ENCODE peak calls at places on chromosome 17, in eight cellular contexts. V is RWPE1; T is hypothalamus; P is Calu3; S is CD8-positive, alpha-beta memory T cell; W is hepatic stellate cell; L is GM10248; J is brain microvascular endothelial cell. K is an unnamed sample.

GRCh38 chr17:32495347-32496253 is 8.8 kb downstream of the CDK5R1 start:
- DNase-seq in L (no peak), T (peak), J (no peak), P (no peak), V (no peak), W (peak), S (no peak), K (no peak)

GRCh38 chr17:58153046-58153445 is 4.9 kb downstream of the OR4D1 start:
- DNase-seq in J (no peak), S (peak), L (no peak), T (no peak), W (no peak), V (no peak), P (no peak), K (peak)

GRCh38 chr17:78562734-78563133 is 14.5 kb downstream of the DNAH17 start:
- DNase-seq in L (no peak), P (no peak), W (no peak), T (no peak), S (no peak), J (no peak), V (no peak), K (no peak)

GRCh38 chr17:41917192-41917591 is 1.6 kb downstream of the ACLY start:
- DNase-seq in T (peak), L (no peak), J (peak), W (peak), P (no peak), S (no peak), V (peak), K (no peak)

GRCh38 chr17:48247603-48248002 is 140.0 kb downstream of the SNX11 start:
- DNase-seq in V (no peak), W (no peak), P (no peak), T (no peak), S (no peak), L (no peak), J (no peak), K (no peak)

GRCh38 chr17:40538936-40539705 is 26.2 kb downstream of the CCR7 start:
- DNase-seq in J (no peak), L (no peak), W (no peak), T (no peak), P (no peak), S (no peak), V (no peak), K (no peak)

GRCh38 chr17:8839410-8839935 is 28.0 kb downstream of the PIK3R6 start:
- DNase-seq in V (no peak), P (no peak), T (no peak), W (no peak), S (no peak), L (no peak), J (no peak), K (no peak)

GRCh38 chr17:30207655-30208054 is 27.8 kb downstream of the SLC6A4 start:
- DNase-seq in T (no peak), L (no peak), S (no peak), J (no peak), P (no peak), V (no peak), W (no peak), K (no peak)

GRCh38 chr17:74943808-74944522 is 8.3 kb downstream of the OTOP3 start:
- DNase-seq in J (no peak), V (peak), P (peak), T (no peak), L (no peak), W (no peak), S (no peak), K (no peak)

GRCh38 chr17:43409131-43409530 is 10.3 kb downstream of the ARL4D start:
- DNase-seq in S (no peak), T (no peak), V (no peak), L (no peak), J (no peak), W (no peak), P (no peak), K (no peak)

GRCh38 chr17:11705111-11705510 is 106.8 kb downstream of the DNAH9 start:
- DNase-seq in T (no peak), L (no peak), J (no peak), P (peak), W (no peak), V (peak), S (no peak), K (no peak)

GRCh38 chr17:39823407-39824054 is 40.6 kb downstream of the IKZF3 start:
- DNase-seq in P (peak), L (no peak), S (no peak), V (no peak), T (no peak), J (no peak), W (no peak), K (no peak)

GRCh38 chr17:77884967-77885641 is 73.4 kb upstream of the TNRC6C start:
- DNase-seq in P (no peak), V (no peak), W (no peak), T (no peak), S (no peak), L (no peak), J (no peak), K (no peak)

GRCh38 chr17:18259621-18260331 is 686 bp upstream of the MIEF2 start:
- DNase-seq in L (no peak), W (no peak), J (no peak), V (peak), P (peak), T (no peak), S (no peak), K (no peak)

GRCh38 chr17:45264988-45265387 is 3.1 kb upstream of the SPATA32 start:
- DNase-seq in J (no peak), T (no peak), V (no peak), S (no peak), L (no peak), W (no peak), P (no peak), K (no peak)

GRCh38 chr17:63537991-63538692 is 12.1 kb upstream of the DCAF7 start:
- DNase-seq in T (peak), L (no peak), J (no peak), P (no peak), V (no peak), S (peak), W (no peak), K (no peak)

GRCh38 chr17:30292490-30292858 is 730 bp upstream of the BLMH start:
- DNase-seq in J (no peak), L (no peak), V (no peak), W (no peak), T (no peak), P (no peak), S (no peak), K (no peak)

GRCh38 chr17:78736526-78737079 is 45.5 kb downstream of the CYTH1 start:
- DNase-seq in W (no peak), T (no peak), V (peak), P (peak), S (peak), L (peak), J (no peak), K (peak)

GRCh38 chr17:76585649-76586593 is at the start of gene ST6GALNAC2:
- DNase-seq in V (peak), J (no peak), W (peak), S (peak), P (peak), T (peak), L (peak), K (peak)

GRCh38 chr17:20282526-20283308 is 184.6 kb downstream of the LGALS9B start:
- DNase-seq in S (no peak), L (no peak), V (no peak), P (no peak), J (no peak), T (no peak), W (no peak), K (no peak)

GRCh38 chr17:44071772-44072171 is 1.2 kb downstream of the G6PC3 start:
- DNase-seq in P (no peak), J (no peak), L (no peak), S (no peak), T (no peak), W (no peak), V (no peak), K (no peak)

GRCh38 chr17:73279704-73280103 is 18.0 kb upstream of the CPSF4L start:
- DNase-seq in W (no peak), V (no peak), P (no peak), S (no peak), L (no peak), T (no peak), J (no peak), K (no peak)

GRCh38 chr17:542943-543342 is 171.7 kb downstream of the VPS53 start:
- DNase-seq in V (no peak), T (no peak), L (no peak), P (no peak), W (no peak), J (no peak), S (no peak), K (no peak)

GRCh38 chr17:50547035-50547735 is at the start of gene SPATA20:
- DNase-seq in W (peak), P (peak), J (peak), L (peak), T (peak), S (peak), V (peak), K (peak)

GRCh38 chr17:45338023-45338781 is 21.4 kb upstream of the MAP3K14 start:
- DNase-seq in W (no peak), T (no peak), S (no peak), V (no peak), J (no peak), P (no peak), L (no peak), K (no peak)

GRCh38 chr17:8436169-8436932 is 667 bp downstream of the NDEL1 start:
- DNase-seq in J (peak), P (peak), V (peak), L (peak), S (peak), T (peak), W (peak), K (peak)

GRCh38 chr17:75346906-75347305 is 57.7 kb upstream of the SLC25A19 start:
- DNase-seq in V (no peak), W (no peak), S (no peak), L (no peak), P (peak), J (peak), T (no peak), K (no peak)

GRCh38 chr17:27513849-27514248 is 57.6 kb downstream of the KSR1 start:
- DNase-seq in W (no peak), J (no peak), T (peak), S (no peak), V (no peak), P (no peak), L (no peak), K (no peak)

GRCh38 chr17:42422958-42423712 is at the start of gene CAVIN1:
- DNase-seq in V (peak), L (peak), J (peak), T (peak), W (peak), S (no peak), P (peak), K (peak)

GRCh38 chr17:47644324-47644723 is 5.4 kb upstream of the KPNB1 start:
- DNase-seq in V (no peak), P (no peak), W (no peak), S (no peak), J (no peak), L (no peak), T (no peak), K (no peak)

GRCh38 chr17:48749621-48750553 is 21.3 kb upstream of the HOXB13 start:
- DNase-seq in P (no peak), W (no peak), S (no peak), L (no peak), J (no peak), T (no peak), V (no peak), K (no peak)

GRCh38 chr17:57603978-57604377 is 141.1 kb downstream of the CCDC182 start:
- DNase-seq in J (no peak), P (peak), T (no peak), V (no peak), S (peak), L (no peak), W (no peak), K (peak)

GRCh38 chr17:81249233-81250040 is 10.3 kb downstream of the NDUFAF8 start:
- DNase-seq in L (no peak), W (no peak), S (no peak), P (no peak), T (no peak), J (no peak), V (no peak), K (no peak)

GRCh38 chr17:4583796-4584124 is 569 bp upstream of the SMTNL2 start:
- DNase-seq in L (no peak), V (no peak), J (no peak), T (no peak), P (no peak), S (peak), W (peak), K (no peak)